ENCODE peak calls at places on chromosome 14, in four cellular contexts. F is SK-N-SH, G is K562, X is HepG2. T is an unnamed sample.

GRCh38 chr14:96053600-96054381 is 14.6 kb downstream of the C14orf132 start:
- DNase-seq in F (peak), G (no peak), X (no peak), T (no peak)

GRCh38 chr14:23430733-23431105 is 4.7 kb downstream of the MYH7 start:
- DNase-seq in F (peak), G (no peak), X (no peak), T (no peak)

GRCh38 chr14:90487031-90487430 is 90.2 kb downstream of the CALM1 start:
- DNase-seq in F (peak), G (no peak), X (no peak), T (no peak)

GRCh38 chr14:61525293-61526011 is 169.9 kb upstream of the HIF1A start:
- DNase-seq in F (no peak), G (peak), X (no peak), T (no peak)

GRCh38 chr14:105944632-105945610 is 418.5 kb downstream of the TMEM121 start:
- DNase-seq in F (peak), G (peak), X (peak), T (peak)

GRCh38 chr14:99562848-99563748 is 40.9 kb downstream of the CCDC85C start:
- DNase-seq in F (peak), G (peak), X (peak), T (no peak)

GRCh38 chr14:105367116-105368031 is 31.0 kb upstream of the TEX22 start:
- DNase-seq in F (no peak), G (no peak), X (no peak), T (no peak)

GRCh38 chr14:95547272-95547625 is 12.4 kb downstream of the GLRX5 start:
- DNase-seq in F (no peak), G (no peak), X (no peak), T (no peak)

GRCh38 chr14:25150934-25151790 is 101.2 kb upstream of the STXBP6 start:
- DNase-seq in F (peak), G (peak), X (peak), T (no peak)

GRCh38 chr14:70808402-70809237 is 693 bp downstream of the MAP3K9 start:
- DNase-seq in F (peak), G (no peak), X (no peak), T (no peak)

GRCh38 chr14:104504172-104504735 is 75.3 kb upstream of the C14orf180 start:
- DNase-seq in F (no peak), G (no peak), X (no peak), T (no peak)

GRCh38 chr14:57928732-57929131 is 62.8 kb upstream of the SLC35F4 start:
- DNase-seq in F (no peak), G (no peak), X (no peak), T (no peak)

GRCh38 chr14:91336093-91336450 is 81.5 kb downstream of the CCDC88C start:
- DNase-seq in F (no peak), G (no peak), X (no peak), T (no peak)

GRCh38 chr14:68653754-68654153 is 139.1 kb downstream of the ZFP36L1 start:
- DNase-seq in F (no peak), G (no peak), X (no peak), T (no peak)

GRCh38 chr14:36295642-36296627 is 24.5 kb downstream of the MBIP start:
- DNase-seq in F (no peak), G (no peak), X (no peak), T (no peak)

GRCh38 chr14:99744199-99744872 is 48.9 kb upstream of the EML1 start:
- DNase-seq in F (no peak), G (no peak), X (no peak), T (no peak)

GRCh38 chr14:85483037-85483436 is 46.9 kb upstream of the FLRT2 start:
- DNase-seq in F (no peak), G (no peak), X (peak), T (no peak)

GRCh38 chr14:105532735-105533141 is 6.4 kb downstream of the TMEM121 start:
- DNase-seq in F (peak), G (peak), X (peak), T (peak)

GRCh38 chr14:92460916-92461579 is 52.5 kb upstream of the RIN3 start:
- DNase-seq in F (no peak), G (no peak), X (no peak), T (no peak)

GRCh38 chr14:98900721-98901272 is 371.2 kb downstream of the BCL11B start:
- DNase-seq in F (no peak), G (no peak), X (no peak), T (no peak)

GRCh38 chr14:51242545-51243490 is 2.8 kb downstream of the TMX1 start:
- DNase-seq in F (no peak), G (no peak), X (no peak), T (no peak)

GRCh38 chr14:95146079-95146771 is 11.1 kb downstream of the DICER1 start:
- DNase-seq in F (no peak), G (no peak), X (no peak), T (no peak)

GRCh38 chr14:30550335-30550734 is 8.6 kb upstream of the G2E3 start:
- DNase-seq in F (no peak), G (no peak), X (no peak), T (no peak)

GRCh38 chr14:80714489-80714888 is 227.0 kb downstream of the CEP128 start:
- DNase-seq in F (no peak), G (no peak), X (no peak), T (no peak)

GRCh38 chr14:89956294-89957009 is 725 bp downstream of the TDP1 start:
- DNase-seq in F (no peak), G (peak), X (peak), T (peak)

GRCh38 chr14:80954771-80955299 is 586 bp upstream of the TSHR start:
- DNase-seq in F (peak), G (peak), X (peak), T (peak)

GRCh38 chr14:70052990-70053389 is 135.8 kb downstream of the SLC8A3 start:
- DNase-seq in F (no peak), G (peak), X (peak), T (no peak)

GRCh38 chr14:54023027-54023426 is 66.4 kb upstream of the BMP4 start:
- DNase-seq in F (no peak), G (no peak), X (no peak), T (no peak)

GRCh38 chr14:21104448-21105060 is 3.7 kb downstream of the TMEM253 start:
- DNase-seq in F (peak), G (peak), X (no peak), T (no peak)

GRCh38 chr14:21087294-21088091 is 11.0 kb downstream of the ZNF219 start:
- DNase-seq in F (peak), G (no peak), X (no peak), T (no peak)

GRCh38 chr14:51070732-51071131 is 24.2 kb downstream of the TRIM9 start:
- DNase-seq in F (no peak), G (no peak), X (no peak), T (no peak)

GRCh38 chr14:80211143-80212024 is at the start of gene DIO2:
- DNase-seq in F (no peak), G (no peak), X (no peak), T (no peak)

GRCh38 chr14:22184157-22185025 is 404.6 kb downstream of the DAD1 start:
- DNase-seq in F (no peak), G (no peak), X (no peak), T (no peak)

GRCh38 chr14:31877333-31877798 is 199.7 kb upstream of the ARHGAP5 start:
- DNase-seq in F (no peak), G (no peak), X (no peak), T (no peak)
- TF ChIP-seq TAF1 in F (no peak), G (no peak), X (no peak), T (no peak)

DNA sequence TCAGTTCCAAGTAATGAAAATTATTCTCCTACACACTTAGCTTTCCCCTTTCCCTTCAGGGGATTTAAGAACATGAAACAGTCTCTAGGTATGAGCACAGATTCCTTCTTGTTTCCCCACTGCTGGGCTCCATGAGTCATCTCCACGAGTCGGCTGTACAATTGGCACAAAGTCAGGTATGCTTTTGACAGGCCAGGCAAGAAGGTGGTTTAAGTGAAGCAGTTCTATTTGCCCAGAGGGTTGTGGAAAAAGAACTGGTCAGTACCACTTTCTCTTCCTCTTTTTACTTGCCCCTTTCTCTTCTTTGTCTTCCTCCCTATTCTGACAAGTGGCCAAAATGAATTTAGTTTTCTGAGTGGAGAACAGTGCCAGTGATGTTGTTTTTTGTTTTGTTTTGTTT is 16.3 kb downstream of the DYNC1H1 start:
- DNase-seq in F (no peak), G (no peak), X (peak), T (no peak)
- TF ChIP-seq POLR2AphosphoS5 in F (peak), G (no peak), X (no peak), T (no peak)

DNA sequence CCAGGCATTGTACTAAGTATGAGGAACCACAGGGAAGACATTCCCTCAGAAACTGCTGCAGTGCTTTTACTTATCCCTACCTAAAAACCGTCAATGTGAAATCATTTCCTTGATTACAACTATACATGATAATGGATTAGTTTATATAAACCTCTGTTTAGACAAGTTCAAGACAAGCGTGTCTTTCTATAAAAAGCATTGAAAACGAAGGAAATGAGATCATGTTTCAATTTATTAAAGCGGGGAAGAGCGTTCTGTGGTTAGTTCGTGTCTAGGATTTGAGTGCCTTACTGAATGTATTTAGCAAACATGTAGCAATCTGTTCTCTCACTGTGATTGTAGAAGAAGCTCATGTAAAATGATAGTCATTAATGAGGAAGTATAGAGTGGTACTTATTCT is 37.5 kb downstream of the GALC start:
- DNase-seq in F (no peak), G (no peak), X (no peak), T (no peak)
- TF ChIP-seq TAF1 in F (no peak), G (no peak), X (no peak), T (no peak)

GRCh38 chr14:28652782-28653181 is 113.8 kb upstream of the FOXG1 start:
- DNase-seq in F (no peak), G (no peak), X (no peak), T (no peak)

GRCh38 chr14:28653521-28653920 is 113.1 kb upstream of the FOXG1 start:
- DNase-seq in F (no peak), G (no peak), X (no peak), T (no peak)

GRCh38 chr14:28656704-28657255 is 109.8 kb upstream of the FOXG1 start:
- DNase-seq in F (no peak), G (no peak), X (no peak), T (no peak)

GRCh38 chr14:28651148-28651547 is 115.4 kb upstream of the FOXG1 start:
- DNase-seq in F (no peak), G (no peak), X (no peak), T (no peak)
- TF ChIP-seq POLR2AphosphoS5 in F (no peak), G (no peak), X (no peak), T (no peak)

GRCh38 chr14:56244138-56244789 is 126.1 kb downstream of the PELI2 start:
- DNase-seq in F (no peak), G (no peak), X (no peak), T (no peak)
- TF ChIP-seq TAF1 in F (no peak), G (no peak), X (no peak), T (no peak)